ENCODE peak calls at places on chromosomes 12 and 14, in six cellular contexts. One of them, this sample, is unnamed.
A peak's percentile ranks its signal among the peaks of the same experiment; 100 is the strongest.

GRCh38 chr12:47636908-47637780 is 68.7 kb downstream of the RPAP3 start:
- DNase-seq in BE2C: peak; percentile 71
- DNase-seq in HTR-8/SVneo: no peak
- DNase-seq in Right ventricle myocardium superior: peak; percentile 59
- DNase-seq in T-helper 9 cell: peak; percentile 9
- DNase-seq in Kasumi-1: peak; percentile 54
- DNase-seq in this sample: peak; percentile 53

GRCh38 chr14:91230363-91231035 is 14.0 kb downstream of the GPR68 start:
- DNase-seq in BE2C: no peak
- DNase-seq in HTR-8/SVneo: no peak
- DNase-seq in Right ventricle myocardium superior: no peak
- DNase-seq in T-helper 9 cell: no peak
- DNase-seq in Kasumi-1: no peak
- DNase-seq in this sample: no peak

GRCh38 chr14:104280902-104281767 is 142.7 kb downstream of the KIF26A start:
- DNase-seq in BE2C: peak; percentile 6
- DNase-seq in HTR-8/SVneo: no peak
- DNase-seq in Right ventricle myocardium superior: peak; percentile 25
- DNase-seq in T-helper 9 cell: no peak
- DNase-seq in Kasumi-1: no peak
- DNase-seq in this sample: peak; percentile 94

GRCh38 chr12:4526923-4527546 is 11.7 kb upstream of the RAD51AP1 start:
- DNase-seq in BE2C: no peak
- DNase-seq in HTR-8/SVneo: peak; percentile 19
- DNase-seq in Right ventricle myocardium superior: no peak
- DNase-seq in T-helper 9 cell: no peak
- DNase-seq in Kasumi-1: peak; percentile 18
- DNase-seq in this sample: no peak

GRCh38 chr12:45794422-45794821 is 64.9 kb downstream of the ARID2 start:
- DNase-seq in BE2C: no peak
- DNase-seq in HTR-8/SVneo: no peak
- DNase-seq in Right ventricle myocardium superior: no peak
- DNase-seq in T-helper 9 cell: no peak
- DNase-seq in Kasumi-1: peak; percentile 14
- DNase-seq in this sample: no peak

GRCh38 chr12:22624573-22624907 is 431 bp upstream of the ETNK1 start:
- DNase-seq in BE2C: no peak
- DNase-seq in HTR-8/SVneo: no peak
- DNase-seq in Right ventricle myocardium superior: peak; percentile 39
- DNase-seq in T-helper 9 cell: no peak
- DNase-seq in Kasumi-1: no peak
- DNase-seq in this sample: no peak

GRCh38 chr12:96811083-96811482 is 96.0 kb upstream of the NEDD1 start:
- DNase-seq in BE2C: no peak
- DNase-seq in HTR-8/SVneo: peak; percentile 58
- DNase-seq in Right ventricle myocardium superior: no peak
- DNase-seq in T-helper 9 cell: no peak
- DNase-seq in Kasumi-1: no peak
- DNase-seq in this sample: no peak

GRCh38 chr12:130661059-130661458 is 55.0 kb downstream of the RIMBP2 start:
- DNase-seq in BE2C: no peak
- DNase-seq in HTR-8/SVneo: no peak
- DNase-seq in Right ventricle myocardium superior: no peak
- DNase-seq in T-helper 9 cell: no peak
- DNase-seq in Kasumi-1: no peak
- DNase-seq in this sample: no peak

GRCh38 chr14:23151342-23151741 is 32.1 kb downstream of the SLC7A8 start:
- DNase-seq in BE2C: no peak
- DNase-seq in HTR-8/SVneo: no peak
- DNase-seq in Right ventricle myocardium superior: no peak
- DNase-seq in T-helper 9 cell: no peak
- DNase-seq in Kasumi-1: no peak
- DNase-seq in this sample: no peak

GRCh38 chr12:17203497-17203896 is 597.5 kb upstream of the LMO3 start:
- DNase-seq in BE2C: no peak
- DNase-seq in HTR-8/SVneo: no peak
- DNase-seq in Right ventricle myocardium superior: no peak
- DNase-seq in T-helper 9 cell: no peak
- DNase-seq in Kasumi-1: no peak
- DNase-seq in this sample: no peak

GRCh38 chr14:105525861-105526780 is at the start of gene TMEM121:
- DNase-seq in BE2C: peak; percentile 55
- DNase-seq in HTR-8/SVneo: no peak
- DNase-seq in Right ventricle myocardium superior: no peak
- DNase-seq in T-helper 9 cell: peak; percentile 40
- DNase-seq in Kasumi-1: no peak
- DNase-seq in this sample: no peak

GRCh38 chr14:99909500-99910064 is 116.4 kb downstream of the EML1 start:
- DNase-seq in BE2C: no peak
- DNase-seq in HTR-8/SVneo: no peak
- DNase-seq in Right ventricle myocardium superior: no peak
- DNase-seq in T-helper 9 cell: no peak
- DNase-seq in Kasumi-1: no peak
- DNase-seq in this sample: no peak

GRCh38 chr12:126891789-126892188 is 1375.2 kb upstream of the TMEM132C start:
- DNase-seq in BE2C: no peak
- DNase-seq in HTR-8/SVneo: no peak
- DNase-seq in Right ventricle myocardium superior: no peak
- DNase-seq in T-helper 9 cell: no peak
- DNase-seq in Kasumi-1: no peak
- DNase-seq in this sample: no peak

GRCh38 chr12:101935769-101936741 is 58.7 kb downstream of the DRAM1 start:
- DNase-seq in BE2C: no peak
- DNase-seq in HTR-8/SVneo: peak; percentile 67
- DNase-seq in Right ventricle myocardium superior: peak; percentile 77
- DNase-seq in T-helper 9 cell: no peak
- DNase-seq in Kasumi-1: no peak
- DNase-seq in this sample: no peak

GRCh38 chr14:22691171-22691570 is 47.0 kb upstream of the OR6J1 start:
- DNase-seq in BE2C: no peak
- DNase-seq in HTR-8/SVneo: no peak
- DNase-seq in Right ventricle myocardium superior: no peak
- DNase-seq in T-helper 9 cell: no peak
- DNase-seq in Kasumi-1: no peak
- DNase-seq in this sample: no peak

GRCh38 chr12:40105515-40106201 is at the start of gene SLC2A13:
- DNase-seq in BE2C: peak; percentile 81
- DNase-seq in HTR-8/SVneo: peak; percentile 41
- DNase-seq in Right ventricle myocardium superior: peak; percentile 87
- DNase-seq in T-helper 9 cell: peak; percentile 74
- DNase-seq in Kasumi-1: peak; percentile 41
- DNase-seq in this sample: peak; percentile 88

GRCh38 chr12:125492354-125493270 is 427.4 kb downstream of the AACS start:
- DNase-seq in BE2C: no peak
- DNase-seq in HTR-8/SVneo: no peak
- DNase-seq in Right ventricle myocardium superior: no peak
- DNase-seq in T-helper 9 cell: no peak
- DNase-seq in Kasumi-1: no peak
- DNase-seq in this sample: no peak

GRCh38 chr14:68089146-68089715 is 269.7 kb downstream of the RAD51B start:
- DNase-seq in BE2C: no peak
- DNase-seq in HTR-8/SVneo: peak; percentile 67
- DNase-seq in Right ventricle myocardium superior: no peak
- DNase-seq in T-helper 9 cell: no peak
- DNase-seq in Kasumi-1: no peak
- DNase-seq in this sample: no peak

GRCh38 chr12:109719123-109720022 is 5.7 kb downstream of the FAM222A start:
- DNase-seq in BE2C: peak; percentile 65
- DNase-seq in HTR-8/SVneo: no peak
- DNase-seq in Right ventricle myocardium superior: no peak
- DNase-seq in T-helper 9 cell: no peak
- DNase-seq in Kasumi-1: no peak
- DNase-seq in this sample: no peak

GRCh38 chr12:117903441-117903840 is 65.3 kb downstream of the KSR2 start:
- DNase-seq in BE2C: no peak
- DNase-seq in HTR-8/SVneo: no peak
- DNase-seq in Right ventricle myocardium superior: no peak
- DNase-seq in T-helper 9 cell: no peak
- DNase-seq in Kasumi-1: no peak
- DNase-seq in this sample: no peak

GRCh38 chr14:68157971-68158371 is 338.4 kb downstream of the RAD51B start:
- DNase-seq in BE2C: no peak
- DNase-seq in HTR-8/SVneo: no peak
- DNase-seq in Right ventricle myocardium superior: no peak
- DNase-seq in T-helper 9 cell: no peak
- DNase-seq in Kasumi-1: no peak
- DNase-seq in this sample: no peak

GRCh38 chr12:104381721-104382480 is 74.8 kb upstream of the CHST11 start:
- DNase-seq in BE2C: peak; percentile 78
- DNase-seq in HTR-8/SVneo: peak; percentile 78
- DNase-seq in Right ventricle myocardium superior: peak; percentile 85
- DNase-seq in T-helper 9 cell: peak; percentile 74
- DNase-seq in Kasumi-1: peak; percentile 83
- DNase-seq in this sample: peak; percentile 75

GRCh38 chr12:94560416-94561221 is 89.7 kb downstream of the TMCC3 start:
- DNase-seq in BE2C: no peak
- DNase-seq in HTR-8/SVneo: peak; percentile 31
- DNase-seq in Right ventricle myocardium superior: no peak
- DNase-seq in T-helper 9 cell: no peak
- DNase-seq in Kasumi-1: no peak
- DNase-seq in this sample: no peak

GRCh38 chr12:59383426-59383822 is 212.4 kb upstream of the SLC16A7 start:
- DNase-seq in BE2C: peak; percentile 38
- DNase-seq in HTR-8/SVneo: no peak
- DNase-seq in Right ventricle myocardium superior: no peak
- DNase-seq in T-helper 9 cell: no peak
- DNase-seq in Kasumi-1: no peak
- DNase-seq in this sample: no peak

GRCh38 chr12:42716521-42716920 is 127.0 kb upstream of the PRICKLE1 start:
- DNase-seq in BE2C: no peak
- DNase-seq in HTR-8/SVneo: no peak
- DNase-seq in Right ventricle myocardium superior: no peak
- DNase-seq in T-helper 9 cell: no peak
- DNase-seq in Kasumi-1: no peak
- DNase-seq in this sample: no peak

GRCh38 chr14:89351364-89351957 is 65.6 kb downstream of the FOXN3 start:
- DNase-seq in BE2C: no peak
- DNase-seq in HTR-8/SVneo: no peak
- DNase-seq in Right ventricle myocardium superior: no peak
- DNase-seq in T-helper 9 cell: no peak
- DNase-seq in Kasumi-1: peak; percentile 93
- DNase-seq in this sample: peak; percentile 83

GRCh38 chr12:57837779-57838562 is 8.6 kb downstream of the CTDSP2 start:
- DNase-seq in BE2C: no peak
- DNase-seq in HTR-8/SVneo: peak; percentile 60
- DNase-seq in Right ventricle myocardium superior: peak; percentile 60
- DNase-seq in T-helper 9 cell: no peak
- DNase-seq in Kasumi-1: peak; percentile 91
- DNase-seq in this sample: no peak

GRCh38 chr14:49988080-49988990 is 95.5 kb downstream of the ARF6 start:
- DNase-seq in BE2C: no peak
- DNase-seq in HTR-8/SVneo: no peak
- DNase-seq in Right ventricle myocardium superior: no peak
- DNase-seq in T-helper 9 cell: no peak
- DNase-seq in Kasumi-1: no peak
- DNase-seq in this sample: no peak

GRCh38 chr12:82996168-82996812 is 309.6 kb downstream of the TMTC2 start:
- DNase-seq in BE2C: no peak
- DNase-seq in HTR-8/SVneo: no peak
- DNase-seq in Right ventricle myocardium superior: no peak
- DNase-seq in T-helper 9 cell: no peak
- DNase-seq in Kasumi-1: no peak
- DNase-seq in this sample: no peak

GRCh38 chr12:52969828-52970569 is 21.1 kb downstream of the KRT18 start:
- DNase-seq in BE2C: no peak
- DNase-seq in HTR-8/SVneo: peak; percentile 52
- DNase-seq in Right ventricle myocardium superior: peak; percentile 53
- DNase-seq in T-helper 9 cell: no peak
- DNase-seq in Kasumi-1: no peak
- DNase-seq in this sample: peak; percentile 78

GRCh38 chr14:31937730-31938346 is 139.3 kb upstream of the ARHGAP5 start:
- DNase-seq in BE2C: peak; percentile 35
- DNase-seq in HTR-8/SVneo: peak; percentile 79
- DNase-seq in Right ventricle myocardium superior: no peak
- DNase-seq in T-helper 9 cell: peak; percentile 4
- DNase-seq in Kasumi-1: peak; percentile 31
- DNase-seq in this sample: no peak

GRCh38 chr12:93230311-93230689 is 147.4 kb upstream of the NUDT4 start:
- DNase-seq in BE2C: no peak
- DNase-seq in HTR-8/SVneo: no peak
- DNase-seq in Right ventricle myocardium superior: no peak
- DNase-seq in T-helper 9 cell: no peak
- DNase-seq in Kasumi-1: no peak
- DNase-seq in this sample: no peak

GRCh38 chr12:100375023-100375737 is 18.3 kb downstream of the SLC17A8 start:
- DNase-seq in BE2C: no peak
- DNase-seq in HTR-8/SVneo: no peak
- DNase-seq in Right ventricle myocardium superior: peak; percentile 87
- DNase-seq in T-helper 9 cell: no peak
- DNase-seq in Kasumi-1: no peak
- DNase-seq in this sample: no peak

GRCh38 chr14:99716091-99716849 is 32.2 kb downstream of the CYP46A1 start:
- DNase-seq in BE2C: no peak
- DNase-seq in HTR-8/SVneo: no peak
- DNase-seq in Right ventricle myocardium superior: no peak
- DNase-seq in T-helper 9 cell: no peak
- DNase-seq in Kasumi-1: no peak
- DNase-seq in this sample: peak; percentile 18

GRCh38 chr12:70214972-70215617 is 28.1 kb upstream of the CNOT2 start:
- DNase-seq in BE2C: no peak
- DNase-seq in HTR-8/SVneo: no peak
- DNase-seq in Right ventricle myocardium superior: no peak
- DNase-seq in T-helper 9 cell: no peak
- DNase-seq in Kasumi-1: no peak
- DNase-seq in this sample: no peak

GRCh38 chr14:22039938-22040780 is 366.5 kb upstream of the OR4E1 start:
- DNase-seq in BE2C: no peak
- DNase-seq in HTR-8/SVneo: no peak
- DNase-seq in Right ventricle myocardium superior: no peak
- DNase-seq in T-helper 9 cell: no peak
- DNase-seq in Kasumi-1: peak; percentile 69
- DNase-seq in this sample: no peak

GRCh38 chr12:53431187-53431586 is 7.5 kb downstream of the AMHR2 start:
- DNase-seq in BE2C: no peak
- DNase-seq in HTR-8/SVneo: no peak
- DNase-seq in Right ventricle myocardium superior: no peak
- DNase-seq in T-helper 9 cell: no peak
- DNase-seq in Kasumi-1: no peak
- DNase-seq in this sample: no peak

GRCh38 chr12:88945041-88945732 is 364.9 kb upstream of the KITLG start:
- DNase-seq in BE2C: no peak
- DNase-seq in HTR-8/SVneo: no peak
- DNase-seq in Right ventricle myocardium superior: no peak
- DNase-seq in T-helper 9 cell: no peak
- DNase-seq in Kasumi-1: no peak
- DNase-seq in this sample: no peak

GRCh38 chr12:70660620-70661219 is 23.5 kb upstream of the PTPRB start:
- DNase-seq in BE2C: no peak
- DNase-seq in HTR-8/SVneo: peak; percentile 28
- DNase-seq in Right ventricle myocardium superior: peak; percentile 42
- DNase-seq in T-helper 9 cell: no peak
- DNase-seq in Kasumi-1: no peak
- DNase-seq in this sample: no peak

This sample was measured in left lobe of liver.